ENCODE peak calls at places on chromosomes 4 and X, in five cellular contexts. R is PC-3, G is epithelial cell of esophagus, X is tibial nerve, D is psoas muscle. T is an unnamed sample.

GRCh38 chr4:129672941-129673340 is 577.0 kb downstream of the C4orf33 start:
- DNase-seq in R (peak), G (no peak), X (no peak), D (no peak), T (no peak)

GRCh38 chr4:40555176-40555900 is 74.3 kb downstream of the RBM47 start:
- DNase-seq in R (no peak), G (peak), X (no peak), D (no peak), T (peak)

GRCh38 chr4:183588169-183588675 is 70.8 kb downstream of the RWDD4 start:
- DNase-seq in R (no peak), G (peak), X (peak), D (no peak), T (no peak)

GRCh38 chr4:151389316-151389715 is 19.7 kb upstream of the FHIP1A start:
- DNase-seq in R (no peak), G (peak), X (no peak), D (no peak), T (no peak)

GRCh38 chr4:2186133-2186864 is 55.6 kb downstream of the HAUS3 start:
- DNase-seq in R (peak), G (peak), X (no peak), D (no peak), T (peak)

GRCh38 chr4:75653845-75654503 is 19.2 kb downstream of the G3BP2 start:
- DNase-seq in R (peak), G (peak), X (no peak), D (no peak), T (peak)

GRCh38 chrX:95764972-95765451 is 919.6 kb upstream of the DIAPH2 start:
- DNase-seq in R (peak), G (peak), X (peak), D (no peak), T (peak)

GRCh38 chrX:71056857-71057256 is 11.3 kb downstream of the SNX12 start:
- DNase-seq in R (no peak), G (no peak), X (no peak), D (no peak), T (no peak)

GRCh38 chr4:24598025-24598424 is 13.7 kb upstream of the DHX15 start:
- DNase-seq in R (peak), G (peak), X (no peak), D (no peak), T (peak)

GRCh38 chr4:118348886-118349285 is 3.9 kb downstream of the PRSS12 start:
- DNase-seq in R (no peak), G (peak), X (no peak), D (no peak), T (peak)

GRCh38 chr4:4248885-4249203 is 821 bp upstream of the TMEM128 start:
- DNase-seq in R (no peak), G (no peak), X (no peak), D (no peak), T (no peak)

GRCh38 chr4:185772391-185773093 is 39.5 kb downstream of the SORBS2 start:
- DNase-seq in R (no peak), G (no peak), X (no peak), D (no peak), T (no peak)

GRCh38 chrX:119067023-119067739 is 5.6 kb upstream of the CT47C1 start:
- DNase-seq in R (peak), G (peak), X (peak), D (peak), T (peak)

GRCh38 chr4:55398966-55399365 is 3.2 kb downstream of the TMEM165 start:
- DNase-seq in R (no peak), G (peak), X (no peak), D (no peak), T (no peak)

DNA sequence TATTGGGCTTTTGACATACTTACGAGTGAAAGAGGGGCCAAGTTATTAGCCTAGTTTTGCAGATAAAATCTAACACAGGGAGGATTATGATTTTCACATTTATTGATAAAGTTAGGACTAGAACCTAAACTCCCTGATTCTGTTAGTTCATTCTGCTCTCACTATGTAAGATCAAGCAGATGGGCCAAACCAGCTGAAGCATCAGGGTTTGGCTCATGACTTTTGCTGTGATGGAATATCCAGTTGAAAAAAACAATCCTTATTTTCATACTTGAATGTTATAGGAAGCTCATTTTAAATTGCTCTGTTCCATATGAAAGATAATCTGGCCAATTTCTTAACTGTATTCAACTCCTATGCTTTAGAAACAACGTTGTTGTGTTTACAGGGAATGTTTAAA is 21.2 kb downstream of the SPRY1 start:
- DNase-seq in R (no peak), G (no peak), X (no peak), D (no peak), T (no peak)
- TF ChIP-seq CTCF in R (no peak), G (no peak), X (no peak), D (no peak), T (no peak)

GRCh38 chrX:72569786-72570185 is 2.9 kb downstream of the HDAC8 start:
- DNase-seq in R (peak), G (peak), X (no peak), D (no peak), T (peak)
- TF ChIP-seq CTCF in R (peak), G (peak), X (no peak), D (no peak), T (peak)

GRCh38 chrX:720858-721257 is 90.3 kb downstream of the SHOX start:
- DNase-seq in R (no peak), G (no peak), X (no peak), D (no peak), T (no peak)
- TF ChIP-seq CTCF in R (no peak), G (no peak), X (no peak), D (no peak), T (no peak)

GRCh38 chr4:155207534-155208257 is 740 bp upstream of the NPY2R start:
- DNase-seq in R (peak), G (peak), X (no peak), D (no peak), T (no peak)
- TF ChIP-seq CTCF in R (peak), G (peak), X (no peak), D (no peak), T (no peak)

GRCh38 chrX:26445288-26445687 is 229.3 kb downstream of the MAGEB5 start:
- DNase-seq in R (no peak), G (no peak), X (no peak), D (no peak), T (no peak)

DNA sequence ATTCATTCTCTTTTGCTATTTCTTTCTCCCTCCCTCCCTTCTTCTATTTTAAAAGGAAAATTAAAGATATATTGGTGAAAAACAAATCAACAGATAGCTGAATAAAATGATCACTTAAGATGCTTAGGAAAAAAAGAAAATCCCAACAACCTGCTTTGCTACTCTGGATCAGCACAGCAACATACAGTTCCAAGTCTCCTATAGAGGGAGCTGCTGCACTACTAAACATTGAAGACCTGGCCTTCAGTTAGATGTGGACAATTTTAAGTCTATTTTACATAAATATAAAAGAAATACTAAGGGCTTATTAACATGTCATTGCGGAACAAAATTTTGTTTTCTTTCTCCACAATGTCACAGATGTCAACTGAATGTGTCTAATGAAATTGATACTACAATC is 226.4 kb downstream of the MAGEB5 start:
- DNase-seq in R (peak), G (peak), X (peak), D (no peak), T (peak)
- TF ChIP-seq CTCF in R (no peak), G (peak), X (no peak), D (peak), T (peak)

DNA sequence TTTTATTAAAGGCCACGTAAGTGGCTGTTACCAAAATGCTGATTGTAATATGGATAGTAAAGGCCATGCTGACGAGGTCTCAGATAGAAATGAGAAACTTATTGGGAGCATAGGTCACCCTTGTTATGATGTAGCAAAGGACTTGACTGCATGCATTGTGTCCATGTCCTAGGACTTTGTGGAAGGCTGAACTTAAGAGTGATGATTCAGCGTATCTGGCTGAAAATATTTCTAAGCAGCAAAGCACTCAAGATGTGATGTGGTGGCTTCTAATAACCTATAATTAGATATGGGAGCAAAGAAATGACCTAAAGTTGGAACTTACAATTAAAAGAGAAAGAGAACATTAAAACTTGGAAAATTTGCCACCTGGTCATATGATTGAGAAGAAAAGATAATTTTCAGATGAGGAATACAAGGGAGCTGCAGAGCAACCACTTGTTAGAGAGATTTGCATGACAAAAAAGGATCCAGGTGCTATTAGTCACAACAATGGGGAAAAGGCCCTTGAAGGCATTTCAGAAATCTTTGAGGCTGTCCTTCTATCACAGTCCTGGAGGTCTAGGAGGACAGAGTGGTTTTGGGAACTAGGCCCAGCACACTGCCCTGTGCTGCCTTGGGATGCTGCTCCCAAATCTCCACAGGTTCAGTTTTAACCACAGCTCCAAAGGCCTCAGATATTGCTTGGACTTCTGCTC is 793.7 kb upstream of the LCORL start:
- DNase-seq in R (no peak), G (no peak), X (no peak), D (no peak), T (no peak)
- TF ChIP-seq CTCF in R (no peak), G (no peak), X (no peak), D (no peak), T (no peak)

DNA sequence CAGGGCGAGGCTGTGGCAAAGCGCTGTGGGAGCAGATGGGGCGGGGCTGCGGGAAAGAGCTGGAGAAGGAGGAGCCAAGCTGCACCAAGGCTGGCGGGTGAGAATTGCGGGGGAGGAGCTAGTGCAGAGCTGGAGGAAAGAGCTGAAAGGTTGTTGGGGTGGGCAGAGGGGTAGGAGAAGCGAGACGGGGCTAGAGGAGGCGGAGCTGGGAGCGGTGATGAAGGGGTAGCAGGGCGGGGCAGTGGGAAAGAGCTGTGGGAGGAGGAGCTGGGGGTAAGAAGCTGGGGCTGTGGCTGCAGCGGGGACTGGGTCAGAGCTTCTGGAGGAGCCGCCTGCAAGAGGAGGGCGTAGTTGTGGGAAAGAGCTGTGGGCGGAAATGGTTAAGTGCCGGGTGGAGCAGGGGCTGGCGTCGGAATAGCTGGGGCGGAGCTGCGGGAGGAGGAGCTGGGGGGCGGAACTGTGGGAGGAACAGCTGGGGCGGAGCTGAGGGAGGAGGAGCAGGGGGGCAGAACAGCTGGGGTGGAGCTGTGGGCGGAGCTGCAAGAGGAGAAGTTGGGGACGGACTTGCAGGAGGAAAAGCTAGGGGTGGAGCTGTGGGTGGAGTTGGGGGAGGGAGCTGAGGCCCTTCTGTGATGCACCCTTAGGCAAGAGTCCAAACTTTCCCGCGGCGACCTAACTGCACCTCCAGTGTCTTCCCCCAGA is 1.9 kb upstream of the EOLA2 start:
- DNase-seq in R (peak), G (peak), X (peak), D (peak), T (peak)
- TF ChIP-seq CTCF in R (no peak), G (no peak), X (peak), D (peak), T (no peak)

DNA sequence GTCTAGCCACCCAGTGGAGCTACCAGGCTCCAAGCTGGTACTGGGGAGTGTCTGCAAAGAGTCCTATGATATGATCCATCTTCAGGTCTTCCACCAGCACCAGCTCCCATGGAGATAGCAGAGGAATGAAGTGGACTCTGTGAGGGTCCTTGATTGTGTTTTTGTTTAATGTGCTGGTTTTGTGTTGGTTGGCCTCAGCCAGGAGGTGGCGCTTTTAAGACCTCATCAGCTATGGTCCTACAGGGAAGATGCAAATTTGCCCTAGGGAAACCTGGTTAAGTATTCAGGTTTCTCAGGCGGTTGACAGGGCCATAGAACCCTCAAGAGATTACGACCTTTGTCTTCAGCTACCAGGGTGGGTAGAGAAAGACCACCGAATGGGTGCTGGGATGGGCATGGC is 1141.1 kb downstream of the STIM2 start:
- DNase-seq in R (no peak), G (no peak), X (no peak), D (no peak), T (no peak)
- TF ChIP-seq CTCF in R (no peak), G (no peak), X (no peak), D (no peak), T (no peak)

GRCh38 chr4:1112174-1112820 is 1.1 kb downstream of the RNF212 start:
- DNase-seq in R (no peak), G (no peak), X (no peak), D (no peak), T (no peak)

GRCh38 chr4:1115528-1116293 is 2.3 kb upstream of the RNF212 start:
- DNase-seq in R (peak), G (peak), X (no peak), D (no peak), T (peak)

GRCh38 chr4:1112821-1113182 is 562 bp downstream of the RNF212 start:
- DNase-seq in R (no peak), G (no peak), X (no peak), D (no peak), T (no peak)

GRCh38 chr4:1113311-1114009 is at the start of gene RNF212:
- DNase-seq in R (no peak), G (no peak), X (no peak), D (peak), T (no peak)

GRCh38 chr4:1116837-1117236 is 3.5 kb upstream of the RNF212 start:
- DNase-seq in R (no peak), G (no peak), X (no peak), D (no peak), T (no peak)
- TF ChIP-seq CTCF in R (no peak), G (no peak), X (no peak), D (no peak), T (no peak)

GRCh38 chr4:7327341-7327885 is 107.3 kb downstream of the PSAPL1 start:
- DNase-seq in R (no peak), G (no peak), X (no peak), D (no peak), T (no peak)

GRCh38 chr4:7330811-7331681 is 103.7 kb downstream of the PSAPL1 start:
- DNase-seq in R (no peak), G (no peak), X (no peak), D (no peak), T (no peak)

GRCh38 chr4:7328162-7328912 is 106.4 kb downstream of the PSAPL1 start:
- DNase-seq in R (no peak), G (no peak), X (no peak), D (no peak), T (no peak)

GRCh38 chr4:7330031-7330596 is 104.6 kb downstream of the PSAPL1 start:
- DNase-seq in R (no peak), G (no peak), X (no peak), D (no peak), T (no peak)

DNA sequence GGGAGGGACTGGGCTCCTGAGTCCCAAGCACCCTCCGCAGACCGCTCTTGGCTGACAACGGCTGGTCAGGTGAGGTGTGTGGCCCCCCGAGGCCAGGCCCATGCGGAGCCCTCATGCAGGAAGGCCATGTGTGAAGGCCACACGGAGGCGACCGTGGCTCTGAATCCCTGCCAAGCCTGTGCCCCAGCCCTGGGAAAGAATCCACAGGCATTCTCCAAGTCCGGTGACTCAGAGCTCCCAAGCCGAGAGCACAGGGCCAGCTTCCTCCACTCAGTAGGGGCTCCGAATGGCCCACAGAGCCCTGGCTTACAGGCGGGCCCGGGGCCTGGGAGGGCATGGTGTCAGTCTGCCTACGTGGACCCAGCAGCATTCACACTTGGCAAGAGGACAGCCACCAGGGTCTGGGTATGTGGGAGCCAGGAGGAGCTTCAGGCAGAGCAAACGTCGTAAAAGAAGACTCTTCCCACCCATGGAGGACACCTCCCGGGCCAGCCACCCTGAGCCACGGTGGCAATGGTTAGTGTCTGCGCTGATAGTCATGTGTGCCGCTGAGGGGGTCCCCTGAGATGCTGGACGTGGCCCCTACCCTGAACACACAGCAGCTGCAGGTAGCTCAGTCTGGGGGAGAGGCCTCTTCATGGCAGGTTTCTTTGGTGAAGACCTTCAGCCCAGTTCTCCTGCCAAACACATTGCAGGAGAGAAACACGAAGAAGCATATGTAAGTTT is 105.7 kb downstream of the PSAPL1 start:
- DNase-seq in R (peak), G (no peak), X (no peak), D (peak), T (peak)
- TF ChIP-seq CTCF in R (no peak), G (no peak), X (no peak), D (no peak), T (no peak)

T was measured in MCF 10A.